ENCODE peak calls at places on chromosomes 13 and 19, in six cellular contexts. U, T, Q, L, H and K are unnamed samples.

GRCh38 chr19:48481846-48482639 is 12.9 kb downstream of the CYTH2 start:
- DNase-seq in U (no peak), T (peak; percentile 10), Q (peak; percentile 50), L (peak; percentile 91), H (no peak), K (no peak)

GRCh38 chr19:58568731-58569130 is 4.4 kb downstream of the MZF1 start:
- DNase-seq in U (no peak), T (no peak), Q (no peak), L (no peak), H (no peak), K (no peak)

GRCh38 chr19:7705387-7706187 is 3.7 kb upstream of the FCER2 start:
- DNase-seq in U (no peak), T (no peak), Q (no peak), L (no peak), H (no peak), K (no peak)

GRCh38 chr19:5826531-5827341 is 12.8 kb downstream of the FUT6 start:
- DNase-seq in U (no peak), T (peak; percentile 98), Q (peak; percentile 17), L (peak; percentile 29), H (no peak), K (peak; percentile 24)

GRCh38 chr19:3095375-3096191 is 1.4 kb downstream of the GNA11 start:
- DNase-seq in U (no peak), T (no peak), Q (no peak), L (no peak), H (no peak), K (no peak)

GRCh38 chr13:110737555-110737954 is 24.1 kb downstream of the ING1 start:
- DNase-seq in U (no peak), T (no peak), Q (no peak), L (no peak), H (no peak), K (no peak)

GRCh38 chr13:44368062-44368591 is 5.5 kb upstream of the SERP2 start:
- DNase-seq in U (no peak), T (no peak), Q (peak; percentile 72), L (no peak), H (no peak), K (no peak)

GRCh38 chr13:21075303-21076264 is 14.2 kb upstream of the LATS2 start:
- DNase-seq in U (no peak), T (no peak), Q (no peak), L (no peak), H (no peak), K (no peak)

GRCh38 chr19:7492142-7493055 is 3.6 kb upstream of the PEX11G start:
- DNase-seq in U (no peak), T (no peak), Q (no peak), L (peak; percentile 56), H (peak; percentile 58), K (no peak)

GRCh38 chr19:3276341-3276799 is 51.9 kb downstream of the CELF5 start:
- DNase-seq in U (no peak), T (peak; percentile 79), Q (no peak), L (no peak), H (no peak), K (no peak)

GRCh38 chr13:113393226-113393571 is 29.3 kb upstream of the GRTP1 start:
- DNase-seq in U (peak; percentile 54), T (peak; percentile 27), Q (no peak), L (no peak), H (no peak), K (no peak)

GRCh38 chr19:51548213-51548651 is 16.8 kb upstream of the SIGLEC6 start:
- DNase-seq in U (no peak), T (no peak), Q (no peak), L (no peak), H (no peak), K (no peak)

GRCh38 chr19:49977846-49978245 is 16.9 kb upstream of the SIGLEC11 start:
- DNase-seq in U (no peak), T (no peak), Q (no peak), L (no peak), H (no peak), K (no peak)

GRCh38 chr19:47660435-47660832 is 51.5 kb downstream of the BICRA start:
- DNase-seq in U (no peak), T (no peak), Q (no peak), L (no peak), H (no peak), K (no peak)

GRCh38 chr19:58003153-58003828 is 671 bp upstream of the ZNF606 start:
- DNase-seq in U (no peak), T (no peak), Q (peak; percentile 35), L (no peak), H (no peak), K (no peak)

GRCh38 chr19:21586341-21587116 is 81.1 kb downstream of the ZNF429 start:
- DNase-seq in U (peak; percentile 21), T (no peak), Q (no peak), L (no peak), H (no peak), K (no peak)

GRCh38 chr19:45125975-45126493 is 33.1 kb downstream of the PPP1R37 start:
- DNase-seq in U (no peak), T (peak; percentile 34), Q (peak; percentile 42), L (peak; percentile 52), H (peak; percentile 59), K (no peak)

GRCh38 chr19:32387701-32388392 is 17.7 kb upstream of the DPY19L3 start:
- DNase-seq in U (no peak), T (no peak), Q (peak; percentile 47), L (peak; percentile 17), H (no peak), K (no peak)

GRCh38 chr13:106491928-106492327 is 43.5 kb downstream of the EFNB2 start:
- DNase-seq in U (no peak), T (no peak), Q (no peak), L (no peak), H (no peak), K (no peak)

GRCh38 chr19:32631381-32631780 is 43.6 kb downstream of the ANKRD27 start:
- DNase-seq in U (no peak), T (no peak), Q (no peak), L (no peak), H (no peak), K (no peak)

GRCh38 chr19:14023404-14024235 is 4.3 kb upstream of the RLN3 start:
- DNase-seq in U (no peak), T (peak; percentile 64), Q (peak; percentile 53), L (peak; percentile 20), H (peak; percentile 74), K (no peak)

GRCh38 chr19:35585844-35586243 is at the start of gene PMIS2:
- DNase-seq in U (no peak), T (no peak), Q (no peak), L (peak; percentile 11), H (peak; percentile 8), K (no peak)